ENCODE peak calls at places on chromosomes 1 and 21, in eight cellular contexts. Q is ACHN, U is WTC11, T is cardiac septum, C is HTR-8/SVneo, W is hepatic stellate cell, S is psoas muscle, R is HAP-1. K is an unnamed sample.

GRCh38 chr21:38297193-38297592 is 40.4 kb downstream of the KCNJ15 start:
- DNase-seq in T (no peak), R (no peak), Q (no peak), C (no peak), U (no peak), W (no peak), S (no peak), K (no peak)

GRCh38 chr1:235642943-235643371 is 6.6 kb downstream of the GNG4 start:
- DNase-seq in S (no peak), T (no peak), Q (no peak), R (no peak), U (peak), W (no peak), C (no peak), K (no peak)

GRCh38 chr1:151133339-151133761 is 13.1 kb downstream of the SEMA6C start:
- DNase-seq in C (no peak), W (no peak), Q (no peak), U (peak), T (no peak), S (no peak), R (no peak), K (no peak)

GRCh38 chr1:234503193-234504050 is 24.4 kb upstream of the TARBP1 start:
- DNase-seq in Q (no peak), S (no peak), U (no peak), R (no peak), C (no peak), W (no peak), T (no peak), K (no peak)

GRCh38 chr1:224726783-224727182 is 110.7 kb downstream of the CNIH3 start:
- DNase-seq in U (no peak), T (no peak), W (peak), R (peak), Q (peak), C (peak), S (peak), K (no peak)

GRCh38 chr1:157472302-157472701 is 80.0 kb downstream of the FCRL5 start:
- DNase-seq in W (no peak), Q (no peak), R (no peak), U (no peak), C (no peak), T (no peak), S (no peak), K (no peak)

GRCh38 chr1:55997550-55997949 is 581.8 kb downstream of the PLPP3 start:
- DNase-seq in S (no peak), C (no peak), T (no peak), Q (no peak), W (no peak), U (no peak), R (no peak), K (no peak)

GRCh38 chr21:17858764-17859163 is 39.6 kb upstream of the C21orf91 start:
- DNase-seq in C (no peak), W (no peak), R (no peak), S (no peak), Q (no peak), T (no peak), U (no peak), K (no peak)

GRCh38 chr1:19620786-19621185 is 23.3 kb upstream of the NBL1 start:
- DNase-seq in Q (no peak), T (no peak), S (no peak), R (no peak), U (no peak), C (no peak), W (no peak), K (no peak)

GRCh38 chr1:30681782-30682181 is 41.6 kb downstream of the MATN1 start:
- DNase-seq in Q (no peak), U (no peak), S (no peak), C (no peak), R (no peak), T (no peak), W (no peak), K (no peak)

GRCh38 chr21:33196956-33197374 is 32.8 kb upstream of the IFNAR2 start:
- DNase-seq in R (peak), W (peak), S (peak), C (peak), T (peak), Q (peak), U (peak), K (peak)

GRCh38 chr1:217063065-217063908 is 340.1 kb upstream of the ESRRG start:
- DNase-seq in C (no peak), S (no peak), R (no peak), W (no peak), Q (no peak), T (no peak), U (no peak), K (no peak)

GRCh38 chr1:225596736-225597135 is 56.2 kb downstream of the ENAH start:
- DNase-seq in S (no peak), T (no peak), R (no peak), U (no peak), C (no peak), Q (no peak), W (no peak), K (no peak)

GRCh38 chr1:169363046-169363756 is 4.4 kb downstream of the NME7 start:
- DNase-seq in U (no peak), C (peak), S (no peak), W (peak), Q (peak), T (no peak), R (no peak), K (peak)

GRCh38 chr1:17289756-17290155 is 18.2 kb upstream of the PADI4 start:
- DNase-seq in Q (no peak), R (no peak), S (no peak), W (no peak), T (no peak), C (no peak), U (no peak), K (no peak)

GRCh38 chr1:160076295-160076694 is 5.0 kb upstream of the KCNJ9 start:
- DNase-seq in C (no peak), S (no peak), T (no peak), R (no peak), U (no peak), Q (no peak), W (no peak), K (no peak)

GRCh38 chr1:207873055-207873890 is 37.7 kb downstream of the CD34 start:
- DNase-seq in U (no peak), Q (no peak), R (no peak), S (peak), T (no peak), C (no peak), W (no peak), K (no peak)

GRCh38 chr1:162276493-162276892 is 100.2 kb downstream of the SPATA46 start:
- DNase-seq in R (peak), W (peak), C (peak), S (no peak), T (no peak), Q (peak), U (no peak), K (peak)

GRCh38 chr1:27000817-27001460 is 7.4 kb downstream of the TRNP1 start:
- DNase-seq in Q (no peak), C (no peak), R (no peak), T (no peak), S (no peak), U (no peak), W (no peak), K (no peak)

GRCh38 chr1:203378529-203379271 is 27.8 kb upstream of the FMOD start:
- DNase-seq in R (no peak), Q (no peak), T (no peak), S (no peak), U (no peak), W (peak), C (no peak), K (no peak)

GRCh38 chr1:183804382-183804781 is 538 bp upstream of the RGL1 start:
- DNase-seq in U (no peak), W (no peak), R (no peak), S (no peak), Q (no peak), C (no peak), T (no peak), K (no peak)

GRCh38 chr1:67853704-67854103 is 20.4 kb upstream of the GNG12 start:
- DNase-seq in T (no peak), S (peak), U (peak), R (peak), W (peak), C (peak), Q (peak), K (no peak)

GRCh38 chr1:152912900-152913299 is 4.6 kb downstream of the IVL start:
- DNase-seq in U (no peak), T (no peak), Q (no peak), W (no peak), R (no peak), C (no peak), S (no peak), K (no peak)

GRCh38 chr1:97743129-97743528 is 177.7 kb downstream of the DPYD start:
- DNase-seq in T (no peak), R (no peak), U (no peak), C (no peak), S (no peak), W (no peak), Q (no peak), K (no peak)

GRCh38 chr1:41482906-41483895 is 1.3 kb downstream of the EDN2 start:
- DNase-seq in W (no peak), Q (no peak), U (no peak), R (no peak), S (no peak), C (no peak), T (no peak), K (no peak)

K was measured in Panc1.